ENCODE peak calls at places on chromosomes 3 and 15, in seven cellular contexts. B is midbrain; T is heart left ventricle; D is posterior cingulate gyrus; Z is iPS-NIHi11; K is stimulated activated CD4-positive, alpha-beta T cell treated with anti-CD3 and anti-CD28 coated beads, Interleukin-2, amount 100 ng/mL, for 48 hours; S is activated T-cell treated with anti-CD3 and anti-CD28 coated beads for 4 hours. E is an unnamed sample.

GRCh38 chr3:133838296-133838789 is 32.7 kb downstream of the SRPRB start:
- DNase-seq in B (no peak), T (no peak), D (no peak), Z (no peak), K (no peak), S (no peak), E (no peak)

GRCh38 chr3:169846458-169847193 is 23.1 kb downstream of the LRRC31 start:
- DNase-seq in B (no peak), T (no peak), D (no peak), Z (no peak), K (no peak), S (no peak), E (peak)

GRCh38 chr15:70589221-70589620 is 174.1 kb downstream of the UACA start:
- DNase-seq in B (no peak), T (no peak), D (no peak), Z (no peak), K (no peak), S (no peak), E (peak)

GRCh38 chr3:178966299-178967183 is 105.1 kb downstream of the ZMAT3 start:
- DNase-seq in B (peak), T (no peak), D (no peak), Z (peak), K (no peak), S (no peak), E (no peak)

GRCh38 chr3:142958707-142959106 is 4.8 kb downstream of the PAQR9 start:
- DNase-seq in B (no peak), T (no peak), D (no peak), Z (no peak), K (peak), S (no peak), E (peak)

GRCh38 chr3:105334138-105334882 is 32.4 kb upstream of the ALCAM start:
- DNase-seq in B (no peak), T (no peak), D (no peak), Z (no peak), K (no peak), S (no peak), E (peak)

GRCh38 chr3:197878427-197878826 is 71.6 kb upstream of the RPL35A start:
- DNase-seq in B (no peak), T (no peak), D (no peak), Z (no peak), K (peak), S (peak), E (no peak)

GRCh38 chr3:81416812-81417211 is 344.6 kb downstream of the GBE1 start:
- DNase-seq in B (no peak), T (no peak), D (no peak), Z (no peak), K (no peak), S (no peak), E (no peak)

GRCh38 chr3:38003371-38003816 is 12.8 kb downstream of the VILL start:
- DNase-seq in B (peak), T (peak), D (peak), Z (peak), K (peak), S (peak), E (no peak)

GRCh38 chr3:102124301-102125158 is 275.2 kb downstream of the NFKBIZ start:
- DNase-seq in B (no peak), T (no peak), D (no peak), Z (no peak), K (no peak), S (no peak), E (peak)

GRCh38 chr15:78879517-78880241 is 7.0 kb downstream of the MORF4L1 start:
- DNase-seq in B (no peak), T (no peak), D (no peak), Z (no peak), K (no peak), S (no peak), E (no peak)

GRCh38 chr3:99499235-99499798 is 139.1 kb upstream of the COL8A1 start:
- DNase-seq in B (peak), T (peak), D (no peak), Z (peak), K (no peak), S (no peak), E (peak)

GRCh38 chr3:40737343-40737742 is 212.6 kb downstream of the ZNF621 start:
- DNase-seq in B (no peak), T (no peak), D (no peak), Z (no peak), K (no peak), S (no peak), E (no peak)

GRCh38 chr3:127792664-127793292 is 29.5 kb downstream of the MGLL start:
- DNase-seq in B (no peak), T (peak), D (no peak), Z (no peak), K (no peak), S (no peak), E (peak)

GRCh38 chr3:152046280-152046679 is 172.8 kb downstream of the SUCNR1 start:
- DNase-seq in B (no peak), T (no peak), D (no peak), Z (no peak), K (no peak), S (no peak), E (no peak)

E was measured in NCI-H226.